ENCODE peak calls at places on chromosomes 4 and X, in six cellular contexts. V, G, R, A, B and X are unnamed samples.

GRCh38 chrX:79604364-79604763 is 237.2 kb upstream of the ITM2A start:
- DNase-seq in V (no peak), G (no peak), R (no peak), A (no peak), B (no peak), X (no peak)

GRCh38 chrX:48498374-48498809 is 10.4 kb upstream of the PORCN start:
- DNase-seq in V (no peak), G (no peak), R (no peak), A (peak; percentile 49), B (peak; percentile 45), X (no peak)

GRCh38 chr4:33831667-33832066 is 2412.6 kb downstream of the ARAP2 start:
- DNase-seq in V (no peak), G (no peak), R (no peak), A (peak; percentile 59), B (peak; percentile 41), X (no peak)

GRCh38 chr4:165293061-165293460 is 34.4 kb upstream of the MSMO1 start:
- DNase-seq in V (no peak), G (no peak), R (no peak), A (no peak), B (no peak), X (peak; percentile 26)

GRCh38 chr4:27176400-27176799 is 315.8 kb downstream of the STIM2 start:
- DNase-seq in V (no peak), G (no peak), R (no peak), A (peak; percentile 45), B (peak; percentile 48), X (no peak)

GRCh38 chr4:107279729-107280128 is 243.6 kb upstream of the DKK2 start:
- DNase-seq in V (no peak), G (no peak), R (no peak), A (peak; percentile 66), B (no peak), X (no peak)

GRCh38 chr4:41814565-41814964 is 66.0 kb upstream of the PHOX2B start:
- DNase-seq in V (no peak), G (peak; percentile 11), R (no peak), A (peak; percentile 6), B (peak; percentile 10), X (no peak)

GRCh38 chrX:97909245-97909644 is 1025.5 kb downstream of the RPA4 start:
- DNase-seq in V (no peak), G (no peak), R (no peak), A (no peak), B (no peak), X (no peak)

GRCh38 chr4:110197421-110198398 is 705 bp downstream of the ELOVL6 start:
- DNase-seq in V (peak; percentile 16), G (peak; percentile 27), R (peak; percentile 58), A (peak; percentile 43), B (no peak), X (peak; percentile 11)

GRCh38 chr4:83389756-83390505 is 55.3 kb upstream of the HPSE start:
- DNase-seq in V (no peak), G (no peak), R (no peak), A (no peak), B (no peak), X (no peak)

GRCh38 chr4:125594203-125594602 is 279.4 kb downstream of the FAT4 start:
- DNase-seq in V (no peak), G (no peak), R (no peak), A (no peak), B (no peak), X (no peak)

GRCh38 chr4:185186769-185187168 is 17.0 kb downstream of the CFAP97 start:
- DNase-seq in V (no peak), G (no peak), R (no peak), A (no peak), B (no peak), X (no peak)

GRCh38 chr4:6465985-6466384 is 6.4 kb downstream of the PPP2R2C start:
- DNase-seq in V (no peak), G (no peak), R (no peak), A (no peak), B (no peak), X (no peak)

GRCh38 chr4:53942712-53943111 is 121.7 kb downstream of the CHIC2 start:
- DNase-seq in V (no peak), G (no peak), R (no peak), A (no peak), B (no peak), X (no peak)

GRCh38 chr4:153934689-153935017 is 145.8 kb upstream of the SFRP2 start:
- DNase-seq in V (no peak), G (no peak), R (no peak), A (no peak), B (no peak), X (no peak)

GRCh38 chrX:85365370-85365995 is 14.0 kb downstream of the POF1B start:
- DNase-seq in V (no peak), G (no peak), R (no peak), A (no peak), B (no peak), X (no peak)

GRCh38 chrX:24148535-24149345 is 789 bp upstream of the ZFX start:
- DNase-seq in V (no peak), G (no peak), R (peak; percentile 76), A (peak; percentile 51), B (peak; percentile 79), X (no peak)
- H3K4me3 ChIP-seq in V (peak overlapping the region; percentile 85), G (peak overlapping the region; percentile 78), R (peak overlapping the region; percentile 73), A (peak overlapping the region; percentile 85), B (peak overlapping the region; percentile 90), X (peak overlapping the region; percentile 67)

GRCh38 chrX:13357925-13358324 is 38.1 kb upstream of the ATXN3L start:
- DNase-seq in V (no peak), G (no peak), R (no peak), A (peak; percentile 31), B (no peak), X (no peak)
- TF ChIP-seq CTCF in V (no peak), G (no peak), R (no peak), A (no peak), B (no peak), X (no peak)

DNA sequence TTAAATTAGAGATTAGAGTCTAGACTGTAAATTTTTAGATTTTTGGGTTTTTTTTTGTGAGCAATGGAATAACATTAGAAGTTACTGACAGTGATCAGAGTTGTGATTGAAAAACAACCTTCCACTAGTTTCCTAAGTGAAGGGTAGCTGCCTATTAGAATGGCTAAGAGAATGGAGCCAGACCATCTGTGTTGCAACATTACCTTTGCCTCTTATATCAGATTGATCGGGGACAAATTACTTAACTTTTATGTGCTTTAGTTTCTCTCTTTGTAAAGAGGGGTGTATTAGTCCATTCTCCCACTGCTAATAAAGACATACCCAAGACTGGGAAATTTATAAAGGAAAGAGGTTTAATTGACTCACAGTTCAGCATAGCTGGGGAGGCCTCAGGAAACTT is 12.5 kb upstream of the PI4K2B start:
- DNase-seq in V (no peak), G (no peak), R (no peak), A (no peak), B (no peak), X (no peak)
- H3K4me3 ChIP-seq in V (no peak overlapping the region), G (no peak overlapping the region), R (no peak overlapping the region), A (no peak overlapping the region), B (no peak overlapping the region), X (no peak overlapping the region)

GRCh38 chr4:74536557-74536956 is 91.6 kb downstream of the AREG start:
- DNase-seq in V (no peak), G (no peak), R (no peak), A (peak; percentile 70), B (no peak), X (no peak)
- TF ChIP-seq CTCF in V (peak; percentile 42), G (no peak), R (no peak), A (peak; percentile 39), B (peak; percentile 40), X (no peak)

DNA sequence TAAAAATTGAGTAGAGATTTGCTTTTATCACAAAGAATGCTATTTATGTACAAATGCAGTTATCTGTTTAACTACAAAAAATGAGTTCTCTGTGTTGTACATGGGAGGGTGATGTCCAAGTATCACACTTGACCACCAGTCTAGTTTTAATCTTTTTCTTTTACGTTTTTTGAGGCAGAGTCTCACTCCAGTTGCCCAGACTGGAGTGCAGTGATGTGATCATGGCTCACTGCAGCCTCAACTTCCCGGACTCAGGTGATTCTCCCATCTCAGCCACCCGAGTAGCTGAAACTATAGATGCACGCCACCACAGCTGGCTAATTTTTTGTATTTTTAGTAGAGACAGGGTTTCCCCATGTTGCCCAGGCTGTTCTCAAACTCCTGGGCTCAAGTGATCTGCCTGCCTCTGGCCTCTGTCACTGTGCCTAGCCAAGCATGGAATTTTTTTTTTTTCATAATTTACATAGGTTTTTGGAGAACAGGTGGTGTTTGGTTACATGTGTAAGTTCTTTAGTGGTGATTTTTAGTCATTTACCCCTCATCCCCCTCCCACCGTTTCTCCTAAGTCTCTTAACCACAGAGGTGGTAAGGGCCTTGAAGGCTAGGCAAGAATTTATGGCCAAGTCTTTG is 47.9 kb upstream of the RPA4 start:
- DNase-seq in V (no peak), G (no peak), R (no peak), A (no peak), B (no peak), X (no peak)
- H3K4me3 ChIP-seq in V (no peak overlapping the region), G (no peak overlapping the region), R (no peak overlapping the region), A (no peak overlapping the region), B (no peak overlapping the region), X (no peak overlapping the region)

GRCh38 chrX:119677654-119677981 is 15.3 kb downstream of the SEPTIN6 start:
- DNase-seq in V (no peak), G (no peak), R (no peak), A (no peak), B (no peak), X (no peak)
- TF ChIP-seq CTCF in V (no peak), G (no peak), R (no peak), A (no peak), B (no peak), X (no peak)